ENCODE peak calls at places on chromosomes 1 and 21, in five cellular contexts. Y, J, W, Z and E are unnamed samples.

GRCh38 chr1:177571485-177572076 is 398.3 kb downstream of the SEC16B start:
- DNase-seq in Z (no peak), Y (no peak), J (no peak), W (no peak), E (no peak)

GRCh38 chr1:165403835-165404482 is 41.0 kb downstream of the RXRG start:
- DNase-seq in Y (peak), W (no peak), Z (peak), J (no peak), E (peak)

GRCh38 chr1:106268070-106268469 is 788.4 kb upstream of the PRMT6 start:
- DNase-seq in W (no peak), J (no peak), Z (no peak), Y (no peak), E (no peak)

GRCh38 chr1:147078606-147079399 is 93.5 kb downstream of the PRKAB2 start:
- DNase-seq in W (no peak), Z (no peak), Y (no peak), J (no peak), E (no peak)

GRCh38 chr21:41958886-41959563 is 5.2 kb upstream of the C2CD2 start:
- DNase-seq in W (no peak), Y (no peak), Z (no peak), J (no peak), E (peak)

GRCh38 chr1:153384996-153385580 is 5.8 kb downstream of the S100A8 start:
- DNase-seq in W (no peak), Z (no peak), J (no peak), Y (no peak), E (no peak)

GRCh38 chr1:29121516-29121937 is 2.2 kb downstream of the TMEM200B start:
- DNase-seq in J (no peak), Y (no peak), W (peak), Z (no peak), E (no peak)

GRCh38 chr1:164475834-164476233 is 83.2 kb upstream of the PBX1 start:
- DNase-seq in Y (no peak), J (no peak), W (no peak), Z (no peak), E (no peak)

GRCh38 chr1:228016181-228016510 is 9.3 kb downstream of the WNT3A start:
- DNase-seq in J (no peak), Z (peak), W (no peak), Y (no peak), E (no peak)

GRCh38 chr1:6991271-6991670 is 206.0 kb downstream of the CAMTA1 start:
- DNase-seq in J (peak), W (no peak), Z (no peak), Y (no peak), E (peak)

GRCh38 chr1:151458936-151459330 is 361 bp downstream of the POGZ start:
- DNase-seq in W (peak), Z (peak), Y (peak), J (peak), E (peak)

GRCh38 chr1:181179279-181179979 is 90.9 kb downstream of the IER5 start:
- DNase-seq in Z (no peak), Y (no peak), J (no peak), W (no peak), E (no peak)

GRCh38 chr1:85681087-85681486 is 27.1 kb downstream of the ZNHIT6 start:
- DNase-seq in J (no peak), Z (no peak), Y (no peak), W (no peak), E (peak)

GRCh38 chr1:95127380-95127779 is 10.2 kb downstream of the TLCD4 start:
- DNase-seq in Z (no peak), Y (no peak), J (no peak), W (no peak), E (no peak)

GRCh38 chr1:112688781-112689193 is 14.3 kb downstream of the MOV10 start:
- DNase-seq in W (peak), J (no peak), Z (no peak), Y (no peak), E (no peak)

GRCh38 chr1:183023146-183023600 is at the start of gene LAMC1:
- DNase-seq in J (peak), Z (peak), Y (no peak), W (peak), E (peak)

GRCh38 chr1:169124459-169124858 is 18.0 kb downstream of the ATP1B1 start:
- DNase-seq in Z (no peak), J (no peak), W (no peak), Y (no peak), E (no peak)

GRCh38 chr1:244970236-244970652 is 105.9 kb upstream of the HNRNPU start:
- DNase-seq in Z (peak), W (peak), J (peak), Y (peak), E (peak)

GRCh38 chr1:26730695-26731094 is 34.9 kb downstream of the ARID1A start:
- DNase-seq in J (peak), Y (no peak), Z (no peak), W (no peak), E (no peak)

GRCh38 chr21:34887729-34888568 is 161.2 kb downstream of the RUNX1 start:
- DNase-seq in Z (peak), Y (peak), W (peak), J (peak), E (peak)

GRCh38 chr1:195053478-195053877 is 1554.8 kb downstream of the KCNT2 start:
- DNase-seq in Z (no peak), J (no peak), Y (no peak), W (no peak), E (no peak)

GRCh38 chr1:220706480-220706879 is 16.3 kb downstream of the C1orf115 start:
- DNase-seq in Z (no peak), W (no peak), J (no peak), Y (no peak), E (no peak)

GRCh38 chr1:51491166-51491981 is 27.7 kb downstream of the EPS15 start:
- DNase-seq in Y (no peak), Z (peak), J (no peak), W (no peak), E (no peak)

GRCh38 chr1:229171934-229172333 is 99.0 kb upstream of the RAB4A start:
- DNase-seq in W (no peak), Z (no peak), Y (no peak), J (no peak), E (no peak)

GRCh38 chr1:153422450-153423068 is 6.2 kb downstream of the S100A7A start:
- DNase-seq in Y (peak), Z (peak), J (peak), W (peak), E (peak)

GRCh38 chr1:23651069-23651808 is 40.4 kb upstream of the RPL11 start:
- DNase-seq in Y (no peak), W (peak), J (peak), Z (no peak), E (no peak)

GRCh38 chr1:54287176-54287650 is 87.2 kb downstream of the MRPL37 start:
- DNase-seq in Y (peak), Z (peak), W (peak), J (peak), E (peak)

GRCh38 chr1:221439734-221440436 is 302.0 kb downstream of the DUSP10 start:
- DNase-seq in W (no peak), Y (no peak), Z (no peak), J (peak), E (peak)

GRCh38 chr1:36673207-36673606 is 190.5 kb upstream of the CSF3R start:
- DNase-seq in Y (no peak), Z (no peak), J (no peak), W (no peak), E (no peak)

GRCh38 chr21:33121715-33122475 is 52.0 kb downstream of the OLIG1 start:
- DNase-seq in Y (no peak), Z (no peak), J (peak), W (no peak), E (peak)

GRCh38 chr1:226634611-226635246 is 86.2 kb downstream of the STUM start:
- DNase-seq in J (no peak), Y (no peak), Z (no peak), W (peak), E (no peak)

GRCh38 chr1:56901720-56902119 is 47.1 kb downstream of the C8A start:
- DNase-seq in Z (no peak), Y (no peak), J (peak), W (no peak), E (no peak)

GRCh38 chr1:1100296-1100695 is 15.6 kb downstream of the C1orf159 start:
- DNase-seq in J (no peak), Y (no peak), W (peak), Z (no peak), E (no peak)

GRCh38 chr1:119347858-119348257 is 20.7 kb upstream of the HAO2 start:
- DNase-seq in J (no peak), Z (peak), Y (no peak), W (no peak), E (no peak)